ENCODE peak calls at places on chromosomes 2 and 18, in six cellular contexts. S is AG04450, Z is astrocyte of the spinal cord, T is GM12865, I is neural crest cell, W is HCT116. E is an unnamed sample.

GRCh38 chr2:96954490-96954846 is 31.9 kb downstream of the FAM178B start:
- DNase-seq in S (no peak), Z (no peak), T (peak), I (no peak), W (no peak), E (peak)

GRCh38 chr2:195151711-195152110 is 505.3 kb upstream of the SLC39A10 start:
- DNase-seq in S (no peak), Z (no peak), T (no peak), I (no peak), W (no peak), E (no peak)

GRCh38 chr2:237876951-237877491 is 17.6 kb downstream of the RAMP1 start:
- DNase-seq in S (no peak), Z (no peak), T (no peak), I (no peak), W (no peak), E (no peak)

GRCh38 chr2:226661789-226662545 is 137.7 kb downstream of the IRS1 start:
- DNase-seq in S (peak), Z (peak), T (no peak), I (no peak), W (peak), E (no peak)

GRCh38 chr2:117481608-117482007 is 332.9 kb upstream of the DDX18 start:
- DNase-seq in S (no peak), Z (no peak), T (no peak), I (no peak), W (no peak), E (no peak)

GRCh38 chr18:29488617-29489016 is 1311.7 kb upstream of the CDH2 start:
- DNase-seq in S (no peak), Z (no peak), T (no peak), I (no peak), W (no peak), E (no peak)

GRCh38 chr2:133422946-133423345 is 145.3 kb downstream of the NCKAP5 start:
- DNase-seq in S (peak), Z (peak), T (no peak), I (peak), W (no peak), E (no peak)

GRCh38 chr2:9755638-9756037 is 87.6 kb upstream of the TAF1B start:
- DNase-seq in S (no peak), Z (no peak), T (no peak), I (no peak), W (no peak), E (no peak)

GRCh38 chr2:136358576-136358975 is 240.6 kb upstream of the CXCR4 start:
- DNase-seq in S (no peak), Z (no peak), T (no peak), I (no peak), W (no peak), E (no peak)

GRCh38 chr18:74311000-74311399 is 4.6 kb upstream of the C18orf63 start:
- DNase-seq in S (no peak), Z (no peak), T (no peak), I (no peak), W (no peak), E (no peak)

GRCh38 chr18:74314759-74315463 is 728 bp upstream of the C18orf63 start:
- DNase-seq in S (no peak), Z (no peak), T (no peak), I (no peak), W (no peak), E (no peak)

GRCh38 chr18:74315464-74316256 is at the start of gene C18orf63:
- DNase-seq in S (no peak), Z (no peak), T (no peak), I (no peak), W (no peak), E (no peak)

DNA sequence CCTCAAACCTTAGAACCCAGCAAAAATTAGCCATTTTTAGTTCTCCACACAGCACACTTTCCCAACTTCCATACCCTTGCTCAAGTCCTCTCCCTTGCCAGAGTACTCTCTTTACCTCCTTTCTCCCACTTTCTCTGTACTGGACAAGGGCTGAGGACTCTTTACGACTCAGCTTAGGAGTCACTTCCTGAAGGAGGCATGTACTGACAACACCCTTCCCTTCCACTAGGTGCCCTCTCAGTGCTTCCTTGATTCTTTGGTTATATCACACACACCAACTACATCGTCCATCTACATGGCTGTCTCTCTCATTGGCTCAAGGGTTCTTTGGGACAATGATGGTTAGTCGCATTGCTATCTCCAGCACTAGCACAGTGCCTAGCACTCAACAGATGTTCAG is 5.2 kb upstream of the C18orf63 start:
- DNase-seq in S (no peak), Z (peak), T (peak), I (no peak), W (no peak), E (peak)
- TF ChIP-seq CTCF in S (peak), Z (peak), T (peak), I (peak), W (peak), E (no peak)

GRCh38 chr2:173370198-173370597 is 15.5 kb downstream of the CDCA7 start:
- DNase-seq in S (no peak), Z (no peak), T (peak), I (no peak), W (no peak), E (peak)
- TF ChIP-seq CTCF in S (no peak), Z (no peak), T (no peak), I (no peak), W (no peak), E (no peak)

GRCh38 chr2:211033765-211034164 is 477.4 kb downstream of the CPS1 start:
- DNase-seq in S (no peak), Z (no peak), T (no peak), I (no peak), W (peak), E (no peak)
- TF ChIP-seq CTCF in S (peak), Z (peak), T (peak), I (peak), W (peak), E (peak)

DNA sequence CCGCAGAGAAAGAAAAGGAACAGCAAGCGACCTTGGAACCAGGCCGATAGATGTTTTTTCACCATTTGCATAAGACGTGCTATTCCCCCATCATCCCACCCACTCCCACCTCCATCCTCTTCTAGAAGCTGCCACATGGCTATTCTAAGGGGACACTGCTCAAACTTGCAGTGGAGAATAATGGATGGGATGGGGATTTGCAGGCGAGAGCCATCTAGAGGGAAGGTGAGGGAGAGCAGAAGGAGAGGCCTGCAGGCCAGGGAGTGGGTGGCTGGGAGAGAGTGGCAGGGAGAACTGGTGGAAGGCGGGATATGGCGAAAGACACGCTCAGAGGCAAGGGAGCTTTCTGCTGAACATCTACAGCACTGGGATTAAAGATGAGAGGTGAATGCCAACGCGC is 84.9 kb downstream of the MAPK4 start:
- DNase-seq in S (no peak), Z (no peak), T (peak), I (no peak), W (peak), E (no peak)
- TF ChIP-seq CTCF in S (no peak), Z (no peak), T (peak), I (peak), W (peak), E (no peak)